ENCODE peak calls at places on chromosomes 2 and 18, in five cellular contexts. J is IMR-90; M is MM.1S; T is CD8-positive, alpha-beta memory T cell; A is tibial nerve. D is an unnamed sample.

GRCh38 chr2:8803658-8804379 is 33.6 kb downstream of the KIDINS220 start:
- DNase-seq in A (no peak), M (no peak), J (peak; percentile 97), T (no peak), D (no peak)

GRCh38 chr18:32300914-32301313 is 111.1 kb downstream of the MEP1B start:
- DNase-seq in T (no peak), A (no peak), J (peak; percentile 26), M (no peak), D (no peak)

GRCh38 chr18:76685402-76685801 is 137.0 kb upstream of the ZNF236 start:
- DNase-seq in M (no peak), T (no peak), A (no peak), J (no peak), D (no peak)

GRCh38 chr2:156189143-156189542 is 143.4 kb downstream of the NR4A2 start:
- DNase-seq in A (no peak), J (no peak), T (no peak), M (no peak), D (no peak)

GRCh38 chr2:68720665-68721064 is 13.9 kb upstream of the ARHGAP25 start:
- DNase-seq in M (no peak), T (no peak), A (no peak), J (no peak), D (no peak)

GRCh38 chr2:236685979-236686520 is 116.4 kb downstream of the ACKR3 start:
- DNase-seq in M (no peak), T (no peak), A (no peak), J (no peak), D (no peak)

GRCh38 chr18:48711651-48712486 is 173.0 kb downstream of the CTIF start:
- DNase-seq in J (peak; percentile 49), A (no peak), M (peak; percentile 60), T (peak; percentile 51), D (peak; percentile 74)

GRCh38 chr2:33131108-33131507 is 184.4 kb downstream of the LTBP1 start:
- DNase-seq in A (no peak), J (peak; percentile 66), T (no peak), M (no peak), D (no peak)

GRCh38 chr2:239165206-239165831 is 235.5 kb downstream of the HDAC4 start:
- DNase-seq in J (no peak), M (no peak), A (no peak), T (peak; percentile 25), D (no peak)

GRCh38 chr18:27713727-27714080 is 463.2 kb downstream of the CDH2 start:
- DNase-seq in T (no peak), J (peak; percentile 15), A (no peak), M (no peak), D (no peak)

GRCh38 chr2:188364033-188364432 is 72.4 kb downstream of the GULP1 start:
- DNase-seq in J (no peak), M (no peak), A (no peak), T (no peak), D (no peak)

GRCh38 chr18:51300912-51301311 is 103.4 kb upstream of the MEX3C start:
- DNase-seq in J (no peak), M (no peak), T (no peak), A (no peak), D (no peak)

GRCh38 chr2:189595412-189595811 is 14.8 kb upstream of the SLC40A1 start:
- DNase-seq in M (no peak), T (no peak), J (no peak), A (no peak), D (no peak)

GRCh38 chr2:134774786-134775641 is 56.2 kb upstream of the TMEM163 start:
- DNase-seq in M (no peak), J (no peak), T (no peak), A (no peak), D (no peak)

GRCh38 chr2:223950448-223951347 is 5.6 kb upstream of the WDFY1 start:
- DNase-seq in T (no peak), A (no peak), J (no peak), M (no peak), D (no peak)

GRCh38 chr2:24985406-24985805 is 13.7 kb upstream of the DNAJC27 start:
- DNase-seq in J (no peak), T (no peak), A (no peak), M (no peak), D (no peak)

GRCh38 chr2:105397025-105397722 is 1.7 kb downstream of the FHL2 start:
- DNase-seq in M (no peak), T (no peak), J (no peak), A (no peak), D (peak; percentile 53)

GRCh38 chr18:2617974-2618373 is 37.6 kb upstream of the SMCHD1 start:
- DNase-seq in J (peak; percentile 27), A (no peak), M (no peak), T (no peak), D (no peak)

GRCh38 chr2:241686649-241687425 is at the start of gene DTYMK:
- DNase-seq in T (peak; percentile 96), J (peak; percentile 93), M (peak; percentile 96), A (peak; percentile 90), D (peak; percentile 96)

GRCh38 chr2:72973566-72974435 is 56.5 kb downstream of the EMX1 start:
- DNase-seq in T (no peak), A (no peak), J (peak; percentile 58), M (peak; percentile 49), D (no peak)

GRCh38 chr2:111705206-111705605 is 178.8 kb downstream of the ANAPC1 start:
- DNase-seq in A (no peak), J (no peak), M (peak; percentile 94), T (no peak), D (no peak)

GRCh38 chr2:216425008-216425780 is 12.9 kb downstream of the SMARCAL1 start:
- DNase-seq in J (no peak), M (no peak), A (no peak), T (no peak), D (no peak)

GRCh38 chr2:144683955-144684354 is 164.0 kb upstream of the ZEB2 start:
- DNase-seq in J (no peak), T (no peak), M (no peak), A (no peak), D (no peak)

GRCh38 chr2:15748736-15749323 is 157.2 kb downstream of the DDX1 start:
- DNase-seq in T (no peak), A (no peak), J (no peak), M (no peak), D (no peak)

GRCh38 chr2:241254904-241255351 is 60.5 kb downstream of the HDLBP start:
- DNase-seq in A (no peak), J (no peak), M (no peak), T (no peak), D (no peak)

GRCh38 chr2:229335877-229336346 is 64.8 kb upstream of the PID1 start:
- DNase-seq in T (no peak), M (no peak), A (no peak), J (no peak), D (no peak)

GRCh38 chr18:56890632-56891031 is 239.5 kb downstream of the WDR7 start:
- DNase-seq in A (no peak), T (no peak), M (no peak), J (peak; percentile 96), D (no peak)

GRCh38 chr2:42493468-42493884 is 306 bp downstream of the KCNG3 start:
- DNase-seq in A (no peak), T (no peak), J (no peak), M (no peak), D (no peak)

GRCh38 chr2:198054299-198054698 is 249.9 kb downstream of the PLCL1 start:
- DNase-seq in T (no peak), J (peak; percentile 37), A (no peak), M (peak; percentile 60), D (no peak)

GRCh38 chr18:79366177-79367094 is 29.3 kb upstream of the NFATC1 start:
- DNase-seq in M (no peak), J (peak; percentile 95), T (no peak), A (no peak), D (no peak)

GRCh38 chr18:50527636-50528307 is 32.1 kb upstream of the MAPK4 start:
- DNase-seq in A (no peak), M (no peak), J (no peak), T (no peak), D (no peak)

GRCh38 chr2:30992781-30993180 is 145.5 kb downstream of the GALNT14 start:
- DNase-seq in A (no peak), T (no peak), M (no peak), J (no peak), D (no peak)

GRCh38 chr2:167550448-167550847 is 662.2 kb downstream of the XIRP2 start:
- DNase-seq in J (peak; percentile 27), T (no peak), M (peak; percentile 36), A (no peak), D (no peak)

GRCh38 chr18:58870130-58870529 is 5.5 kb downstream of the ZNF532 start:
- DNase-seq in J (peak; percentile 35), M (no peak), T (no peak), A (no peak), D (no peak)

GRCh38 chr2:152434395-152435182 is 99.6 kb downstream of the FMNL2 start:
- DNase-seq in T (no peak), M (no peak), A (no peak), J (no peak), D (peak; percentile 9)

GRCh38 chr2:44515416-44515815 is 153.7 kb downstream of the CAMKMT start:
- DNase-seq in J (no peak), T (no peak), M (no peak), A (no peak), D (no peak)

GRCh38 chr2:158459161-158460003 is 2.6 kb downstream of the PKP4 start:
- DNase-seq in J (no peak), A (no peak), M (no peak), T (no peak), D (no peak)

DNA sequence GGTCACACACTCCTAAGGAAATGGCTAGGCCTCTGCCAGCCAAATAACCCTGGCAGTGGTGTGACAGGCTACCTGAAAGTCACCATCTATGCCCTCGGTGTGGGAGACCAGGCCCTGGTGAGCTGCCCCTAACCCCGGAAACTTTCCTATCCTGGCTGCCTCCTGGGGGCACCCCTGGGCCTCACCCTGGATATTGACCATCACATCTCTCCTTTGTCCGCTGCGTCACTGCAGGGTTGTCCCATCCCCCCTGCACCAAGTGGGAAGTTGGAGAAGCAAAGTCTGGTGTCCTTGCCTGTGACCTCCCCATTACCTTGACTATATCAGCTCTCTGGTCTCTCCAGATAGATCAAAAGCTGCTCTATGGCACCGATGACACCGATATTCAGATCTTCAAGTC is 18.8 kb downstream of the FER1L5 start:
- DNase-seq in A (no peak), M (no peak), T (no peak), J (no peak), D (no peak)
- H3K4me1 ChIP-seq in A (no peaks in the 10 kb centered on the region), M (no peaks in the 10 kb centered on the region), T (no peaks in the 10 kb centered on the region), J (peaks cover 4% of the 10 kb centered on the region), D (no peaks in the 10 kb centered on the region)

GRCh38 chr2:65350714-65351113 is 81.7 kb downstream of the SPRED2 start:
- DNase-seq in M (peak; percentile 30), T (no peak), A (no peak), J (no peak), D (no peak)
- H3K27ac ChIP-seq in M (no peak overlapping the region), T (no peak overlapping the region), A (peak overlapping the region; percentile 1), J (no peak overlapping the region), D (peak overlapping the region; percentile 29)

DNA sequence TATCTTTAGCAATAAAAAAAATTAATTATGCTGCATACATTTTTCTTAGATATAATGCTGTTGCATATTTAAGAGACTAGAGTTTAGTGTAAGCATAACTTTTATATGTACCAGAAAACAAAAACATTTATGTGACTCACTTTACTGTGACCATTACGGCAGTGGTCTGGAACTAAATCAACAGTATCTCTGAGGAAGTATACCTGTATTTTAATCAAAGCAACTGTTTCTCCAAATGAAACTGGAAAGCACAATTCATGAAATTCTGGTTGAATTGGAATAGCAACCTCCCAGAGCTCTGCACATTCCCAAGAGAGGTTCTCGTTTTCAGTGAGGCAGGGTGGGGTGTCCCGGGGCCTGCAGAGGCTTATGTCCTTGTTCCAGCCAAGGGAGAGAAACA is 112.2 kb upstream of the TACR1 start:
- DNase-seq in M (no peak), T (no peak), J (no peak), A (no peak), D (no peak)
- H3K4me3 ChIP-seq in M (no peak overlapping the region), T (no peak overlapping the region), J (no peak overlapping the region), A (no peak overlapping the region), D (no peak overlapping the region)

GRCh38 chr2:222879602-222879933 is 18.7 kb downstream of the ACSL3 start:
- DNase-seq in A (no peak), T (no peak), M (no peak), J (no peak), D (no peak)
- H3K4me1 ChIP-seq in A (peaks cover 6% of the 10 kb centered on the region), T (no peaks in the 10 kb centered on the region), M (no peaks in the 10 kb centered on the region), J (peaks cover 11% of the 10 kb centered on the region), D (peaks cover 40% of the 10 kb centered on the region)